ENCODE peak calls at places on chromosome 20, in five cellular contexts. X is effector CD4-positive, alpha-beta T cell; Z is uterus; E is astrocyte of the spinal cord; C is SHP77. Y is an unnamed sample.

GRCh38 chr20:45337367-45338120 is 10.7 kb downstream of the SDC4 start:
- DNase-seq in X (no peak), C (no peak), E (peak; percentile 93), Z (peak; percentile 80), Y (peak; percentile 88)

GRCh38 chr20:62523473-62524203 is 47.8 kb upstream of the GATA5 start:
- DNase-seq in C (no peak), X (peak; percentile 12), Z (no peak), E (no peak), Y (peak; percentile 49)

GRCh38 chr20:4502756-4503155 is 219.0 kb upstream of the PRND start:
- DNase-seq in C (no peak), Z (no peak), E (no peak), X (no peak), Y (peak; percentile 29)

GRCh38 chr20:36865076-36865860 is 10.7 kb upstream of the TLDC2 start:
- DNase-seq in C (no peak), E (no peak), X (no peak), Z (no peak), Y (no peak)

GRCh38 chr20:63099426-63100267 is 92.9 kb upstream of the BHLHE23 start:
- DNase-seq in X (no peak), C (no peak), Z (no peak), E (no peak), Y (no peak)

GRCh38 chr20:25148982-25149846 is 46.3 kb upstream of the ENTPD6 start:
- DNase-seq in X (no peak), C (no peak), E (no peak), Z (no peak), Y (no peak)

GRCh38 chr20:1465470-1466210 is 1.0 kb downstream of the NSFL1C start:
- DNase-seq in Z (no peak), E (peak; percentile 28), X (no peak), C (no peak), Y (no peak)

GRCh38 chr20:13147071-13147961 is 73.8 kb upstream of the ISM1 start:
- DNase-seq in Z (no peak), X (no peak), E (peak; percentile 66), C (no peak), Y (no peak)

GRCh38 chr20:20568604-20569205 is 143.7 kb downstream of the RALGAPA2 start:
- DNase-seq in X (no peak), C (peak; percentile 65), E (peak; percentile 55), Z (no peak), Y (peak; percentile 13)

GRCh38 chr20:62200491-62201172 is 17.8 kb downstream of the MTG2 start:
- DNase-seq in E (no peak), C (no peak), X (no peak), Z (no peak), Y (no peak)

GRCh38 chr20:34004227-34004626 is 10.5 kb downstream of the RALY start:
- DNase-seq in Z (no peak), X (no peak), C (no peak), E (no peak), Y (no peak)